ENCODE peak calls at places on chromosomes 2 and 18, in six cellular contexts. K is HEK293T, I is IMR-90, Q is K562, Z is A549, N is HepG2. Y is an unnamed sample.

GRCh38 chr18:67590571-67591141 is 74.1 kb upstream of the DSEL start:
- DNase-seq in K (no peak), I (peak; percentile 52), Q (no peak), Z (no peak), N (no peak), Y (no peak)

GRCh38 chr18:57833441-57834101 is 30.5 kb upstream of the ATP8B1 start:
- DNase-seq in K (no peak), I (peak; percentile 57), Q (peak; percentile 71), Z (no peak), N (peak; percentile 16), Y (peak; percentile 55)

GRCh38 chr2:120220756-120221155 is 2.4 kb downstream of the TMEM185B start:
- DNase-seq in K (no peak), I (no peak), Q (no peak), Z (no peak), N (no peak), Y (no peak)

GRCh38 chr2:181738074-181738473 is 57.8 kb upstream of the NEUROD1 start:
- DNase-seq in K (no peak), I (peak; percentile 28), Q (peak; percentile 8), Z (peak; percentile 30), N (no peak), Y (no peak)

GRCh38 chr2:218748795-218749429 is 33.0 kb upstream of the CYP27A1 start:
- DNase-seq in K (no peak), I (no peak), Q (no peak), Z (no peak), N (peak; percentile 93), Y (no peak)

GRCh38 chr2:2931676-2932075 is 445.9 kb downstream of the EIPR1 start:
- DNase-seq in K (no peak), I (no peak), Q (no peak), Z (no peak), N (no peak), Y (no peak)

GRCh38 chr2:33213648-33214047 is 262.8 kb upstream of the RASGRP3 start:
- DNase-seq in K (no peak), I (peak; percentile 56), Q (no peak), Z (no peak), N (no peak), Y (no peak)

GRCh38 chr2:213306320-213306942 is 22.2 kb downstream of the SPAG16 start:
- DNase-seq in K (no peak), I (peak; percentile 65), Q (no peak), Z (peak; percentile 52), N (no peak), Y (no peak)

GRCh38 chr2:84855730-84856129 is 25.2 kb downstream of the TRABD2A start:
- DNase-seq in K (no peak), I (no peak), Q (no peak), Z (no peak), N (no peak), Y (no peak)

GRCh38 chr2:74044999-74045398 is 60.3 kb downstream of the TET3 start:
- DNase-seq in K (no peak), I (no peak), Q (no peak), Z (no peak), N (no peak), Y (no peak)

GRCh38 chr18:10140928-10141327 is 227.1 kb downstream of the VAPA start:
- DNase-seq in K (no peak), I (peak; percentile 52), Q (no peak), Z (peak; percentile 70), N (peak; percentile 85), Y (no peak)

GRCh38 chr2:120678926-120679325 is 56.7 kb upstream of the GLI2 start:
- DNase-seq in K (no peak), I (no peak), Q (no peak), Z (no peak), N (no peak), Y (no peak)

GRCh38 chr2:206915136-206915535 is 24.2 kb upstream of the CPO start:
- DNase-seq in K (no peak), I (peak; percentile 95), Q (peak; percentile 1), Z (peak; percentile 56), N (peak; percentile 6), Y (no peak)

GRCh38 chr18:13800505-13801259 is 23.3 kb upstream of the MC5R start:
- DNase-seq in K (peak; percentile 58), I (peak; percentile 18), Q (peak; percentile 56), Z (peak; percentile 73), N (peak; percentile 49), Y (no peak)

GRCh38 chr2:9238927-9239326 is 32.3 kb downstream of the ASAP2 start:
- DNase-seq in K (no peak), I (no peak), Q (no peak), Z (no peak), N (no peak), Y (no peak)

GRCh38 chr2:232622563-232622962 is 10.8 kb upstream of the EFHD1 start:
- DNase-seq in K (no peak), I (no peak), Q (no peak), Z (no peak), N (no peak), Y (no peak)

GRCh38 chr2:47056875-47057731 is 98.0 kb downstream of the STPG4 start:
- DNase-seq in K (no peak), I (no peak), Q (no peak), Z (no peak), N (no peak), Y (no peak)

GRCh38 chr2:186917866-186918265 is 68.9 kb upstream of the ZSWIM2 start:
- DNase-seq in K (no peak), I (no peak), Q (no peak), Z (no peak), N (no peak), Y (no peak)

GRCh38 chr2:127355407-127356008 is 32.3 kb downstream of the MAP3K2 start:
- DNase-seq in K (no peak), I (no peak), Q (peak; percentile 66), Z (peak; percentile 35), N (peak; percentile 38), Y (no peak)

GRCh38 chr18:63476666-63477065 is at the start of gene SERPINB5:
- DNase-seq in K (no peak), I (no peak), Q (no peak), Z (no peak), N (no peak), Y (no peak)

GRCh38 chr2:120463527-120463926 is 117.6 kb downstream of the INHBB start:
- DNase-seq in K (no peak), I (no peak), Q (no peak), Z (no peak), N (no peak), Y (no peak)

GRCh38 chr2:232361646-232362045 is 16.9 kb upstream of the ALPP start:
- DNase-seq in K (no peak), I (no peak), Q (no peak), Z (no peak), N (no peak), Y (no peak)

GRCh38 chr18:59460060-59460395 is 101.0 kb upstream of the LMAN1 start:
- DNase-seq in K (no peak), I (peak; percentile 40), Q (no peak), Z (no peak), N (no peak), Y (no peak)

GRCh38 chr2:186714611-186715010 is 20.8 kb downstream of the FAM171B start:
- DNase-seq in K (no peak), I (no peak), Q (no peak), Z (no peak), N (no peak), Y (no peak)

GRCh38 chr2:108949316-108950299 is 39.4 kb downstream of the EDAR start:
- DNase-seq in K (no peak), I (no peak), Q (no peak), Z (no peak), N (no peak), Y (no peak)

GRCh38 chr2:18639756-18640453 is 50.5 kb upstream of the NT5C1B start:
- DNase-seq in K (no peak), I (no peak), Q (no peak), Z (no peak), N (no peak), Y (no peak)

GRCh38 chr18:49447810-49448745 is 12.4 kb downstream of the DYM start:
- DNase-seq in K (peak; percentile 26), I (peak; percentile 70), Q (peak; percentile 64), Z (peak; percentile 71), N (peak; percentile 76), Y (no peak)

DNA sequence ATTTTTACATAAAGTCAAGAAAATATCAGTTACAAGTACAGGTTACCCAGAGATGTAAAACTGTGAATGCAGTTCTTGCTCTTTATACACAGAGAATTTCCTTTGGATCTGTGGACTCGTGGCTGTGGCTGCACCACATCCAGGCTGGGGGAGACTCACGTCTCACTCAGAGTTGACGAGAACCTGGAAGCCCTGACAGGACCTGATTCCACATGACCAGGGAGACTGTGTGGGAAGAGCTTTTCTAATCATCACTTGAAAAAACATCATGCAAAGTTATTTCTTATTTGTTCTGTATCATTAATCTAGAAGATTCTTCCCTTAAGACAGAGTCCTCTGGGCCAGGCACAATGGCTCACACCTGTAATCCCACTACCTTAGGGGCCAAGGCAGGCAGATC is 1159.0 kb downstream of the RPIA start:
- DNase-seq in K (no peak), I (no peak), Q (no peak), Z (no peak), N (no peak), Y (no peak)
- TF ChIP-seq BHLHE40 in K (no peak), I (no peak), Q (no peak), Z (no peak), N (no peak), Y (no peak)

DNA sequence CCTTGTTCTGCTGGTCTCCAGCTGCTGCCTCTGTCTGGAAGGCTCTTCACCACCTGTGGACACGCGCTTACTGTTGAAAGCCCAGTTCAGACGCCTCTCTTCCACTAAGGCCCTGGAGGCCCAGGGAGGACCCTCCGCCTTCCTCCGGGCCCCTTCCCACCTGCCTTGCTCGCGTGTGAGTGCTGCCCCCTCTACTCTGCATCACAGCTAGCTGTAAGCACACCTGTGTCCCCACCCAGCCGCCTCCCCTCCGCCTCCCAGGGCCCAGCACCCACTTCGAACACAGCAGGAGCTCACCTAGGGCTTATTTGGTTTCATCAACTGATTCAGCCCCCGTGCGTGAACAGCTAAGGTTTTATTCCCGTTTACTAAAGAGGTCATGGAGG is 49.7 kb downstream of the KCNF1 start:
- DNase-seq in K (no peak), I (no peak), Q (no peak), Z (no peak), N (no peak), Y (no peak)
- TF ChIP-seq BHLHE40 in K (no peak), I (no peak), Q (no peak), Z (no peak), N (no peak), Y (no peak)

DNA sequence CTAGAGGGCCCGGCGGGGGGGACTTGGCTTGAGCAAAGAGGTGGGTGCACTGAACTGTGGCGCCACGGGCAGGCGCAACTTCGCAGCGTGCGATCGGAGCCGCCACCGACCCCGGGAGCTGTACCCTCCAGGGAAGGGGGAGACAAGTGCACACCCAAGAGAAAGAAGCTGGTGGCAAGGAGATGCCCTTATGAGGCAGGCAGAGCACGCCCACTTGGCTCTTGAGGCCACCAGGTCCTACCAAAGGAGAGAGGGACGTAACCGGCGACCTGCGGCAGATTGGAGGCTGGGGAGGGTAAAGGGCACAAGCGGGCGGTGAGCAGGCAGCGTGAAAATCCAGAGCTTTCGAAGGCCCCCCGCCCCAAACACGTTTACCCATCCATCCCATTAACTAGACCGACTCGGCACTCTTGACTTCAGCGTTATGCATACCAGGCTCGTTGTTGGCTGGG is 967 bp downstream of the DLX2 start:
- DNase-seq in K (no peak), I (no peak), Q (no peak), Z (no peak), N (no peak), Y (no peak)
- TF ChIP-seq BHLHE40 in K (no peak), I (no peak), Q (no peak), Z (no peak), N (no peak), Y (no peak)

DNA sequence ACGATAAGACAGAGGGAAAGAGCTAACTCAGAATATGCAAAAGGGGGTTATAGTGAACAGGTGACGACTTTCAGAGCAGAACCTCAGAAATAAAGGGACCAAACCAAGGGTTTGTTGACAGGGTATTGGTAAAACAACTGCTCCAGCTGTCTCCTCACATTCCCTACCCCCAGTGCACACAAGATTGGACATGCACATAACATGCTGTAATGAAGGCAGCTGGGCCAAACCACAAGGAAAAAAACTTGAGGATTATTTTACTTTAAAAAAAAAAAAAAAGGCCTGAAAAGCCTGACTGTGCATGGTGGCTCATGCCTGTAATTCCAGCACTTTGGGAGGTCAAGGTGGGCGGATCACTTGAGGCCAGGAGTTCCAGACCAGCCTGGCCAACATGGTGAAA is 3.5 kb downstream of the RBM43 start:
- DNase-seq in K (no peak), I (peak; percentile 91), Q (no peak), Z (no peak), N (no peak), Y (no peak)
- TF ChIP-seq BHLHE40 in K (no peak), I (peak; percentile 3), Q (no peak), Z (no peak), N (no peak), Y (no peak)